ENCODE peak calls at places on chromosomes 1 and 21, in six cellular contexts. One of them, this sample, is unnamed.

GRCh38 chr1:185393821-185394220 is 76.8 kb upstream of the IVNS1ABP start:
- DNase-seq in HFF-Myc: no peak
- DNase-seq in uterus: no peak
- DNase-seq in prostate gland: peak
- DNase-seq in Calu3: peak
- DNase-seq in fibroblast of pulmonary artery: no peak
- DNase-seq in this sample: no peak

GRCh38 chr1:2980073-2980791 is 41.0 kb upstream of the ACTRT2 start:
- DNase-seq in Calu3: no peak
- DNase-seq in prostate gland: no peak
- DNase-seq in fibroblast of pulmonary artery: no peak
- DNase-seq in HFF-Myc: no peak
- DNase-seq in uterus: no peak
- DNase-seq in this sample: no peak

GRCh38 chr1:165610866-165611265 is 20.2 kb upstream of the MGST3 start:
- DNase-seq in fibroblast of pulmonary artery: no peak
- DNase-seq in uterus: no peak
- DNase-seq in prostate gland: no peak
- DNase-seq in HFF-Myc: no peak
- DNase-seq in Calu3: no peak
- DNase-seq in this sample: no peak

GRCh38 chr21:45378258-45378966 is 26.6 kb upstream of the COL18A1 start:
- DNase-seq in prostate gland: no peak
- DNase-seq in fibroblast of pulmonary artery: no peak
- DNase-seq in Calu3: no peak
- DNase-seq in uterus: peak
- DNase-seq in HFF-Myc: peak
- DNase-seq in this sample: no peak

GRCh38 chr1:233240367-233240766 is 55.2 kb downstream of the PCNX2 start:
- DNase-seq in uterus: no peak
- DNase-seq in prostate gland: no peak
- DNase-seq in Calu3: no peak
- DNase-seq in fibroblast of pulmonary artery: no peak
- DNase-seq in HFF-Myc: no peak
- DNase-seq in this sample: no peak

GRCh38 chr1:220031290-220031689 is 15.0 kb downstream of the EPRS1 start:
- DNase-seq in uterus: no peak
- DNase-seq in Calu3: no peak
- DNase-seq in prostate gland: no peak
- DNase-seq in fibroblast of pulmonary artery: no peak
- DNase-seq in HFF-Myc: no peak
- DNase-seq in this sample: no peak

GRCh38 chr1:208158640-208159541 is 85.3 kb downstream of the PLXNA2 start:
- DNase-seq in uterus: no peak
- DNase-seq in fibroblast of pulmonary artery: no peak
- DNase-seq in HFF-Myc: no peak
- DNase-seq in Calu3: no peak
- DNase-seq in prostate gland: no peak
- DNase-seq in this sample: peak

GRCh38 chr1:223700388-223700918 is 11.9 kb upstream of the CAPN2 start:
- DNase-seq in prostate gland: no peak
- DNase-seq in fibroblast of pulmonary artery: peak
- DNase-seq in Calu3: peak
- DNase-seq in uterus: no peak
- DNase-seq in HFF-Myc: no peak
- DNase-seq in this sample: no peak

GRCh38 chr1:89198500-89199072 is at the start of gene GBP4:
- DNase-seq in uterus: peak
- DNase-seq in Calu3: peak
- DNase-seq in fibroblast of pulmonary artery: peak
- DNase-seq in HFF-Myc: no peak
- DNase-seq in prostate gland: peak
- DNase-seq in this sample: peak

GRCh38 chr1:147496044-147496443 is 45.3 kb upstream of the BCL9 start:
- DNase-seq in Calu3: no peak
- DNase-seq in fibroblast of pulmonary artery: no peak
- DNase-seq in HFF-Myc: no peak
- DNase-seq in prostate gland: no peak
- DNase-seq in uterus: no peak
- DNase-seq in this sample: no peak

GRCh38 chr1:155173478-155174333 is at the start of gene TRIM46:
- DNase-seq in fibroblast of pulmonary artery: peak
- DNase-seq in HFF-Myc: no peak
- DNase-seq in Calu3: no peak
- DNase-seq in prostate gland: no peak
- DNase-seq in uterus: no peak
- DNase-seq in this sample: no peak

GRCh38 chr1:232627645-232628334 is 2.1 kb downstream of the SIPA1L2 start:
- DNase-seq in Calu3: peak
- DNase-seq in HFF-Myc: no peak
- DNase-seq in prostate gland: peak
- DNase-seq in fibroblast of pulmonary artery: peak
- DNase-seq in uterus: no peak
- DNase-seq in this sample: no peak

GRCh38 chr1:160662888-160663287 is 16.0 kb upstream of the SLAMF1 start:
- DNase-seq in HFF-Myc: no peak
- DNase-seq in Calu3: no peak
- DNase-seq in uterus: no peak
- DNase-seq in prostate gland: no peak
- DNase-seq in fibroblast of pulmonary artery: no peak
- DNase-seq in this sample: no peak

GRCh38 chr1:214550339-214551051 is 907 bp downstream of the PTPN14 start:
- DNase-seq in HFF-Myc: no peak
- DNase-seq in fibroblast of pulmonary artery: no peak
- DNase-seq in Calu3: no peak
- DNase-seq in uterus: peak
- DNase-seq in prostate gland: no peak
- DNase-seq in this sample: no peak

GRCh38 chr1:214548988-214549387 is 2.4 kb downstream of the PTPN14 start:
- DNase-seq in HFF-Myc: no peak
- DNase-seq in Calu3: peak
- DNase-seq in prostate gland: peak
- DNase-seq in fibroblast of pulmonary artery: peak
- DNase-seq in uterus: peak
- DNase-seq in this sample: no peak

GRCh38 chr1:214551052-214551435 is 358 bp downstream of the PTPN14 start:
- DNase-seq in HFF-Myc: no peak
- DNase-seq in fibroblast of pulmonary artery: no peak
- DNase-seq in Calu3: peak
- DNase-seq in uterus: no peak
- DNase-seq in prostate gland: peak
- DNase-seq in this sample: no peak

GRCh38 chr1:214551436-214552173 is at the start of gene PTPN14:
- DNase-seq in prostate gland: peak
- DNase-seq in Calu3: peak
- DNase-seq in fibroblast of pulmonary artery: peak
- DNase-seq in uterus: peak
- DNase-seq in HFF-Myc: peak
- DNase-seq in this sample: peak

GRCh38 chr1:214549604-214550338 is 1.6 kb downstream of the PTPN14 start:
- DNase-seq in HFF-Myc: no peak
- DNase-seq in fibroblast of pulmonary artery: peak
- DNase-seq in prostate gland: peak
- DNase-seq in uterus: no peak
- DNase-seq in Calu3: no peak
- DNase-seq in this sample: no peak
- TF ChIP-seq CTCF in HFF-Myc: peak
- TF ChIP-seq CTCF in fibroblast of pulmonary artery: peak
- TF ChIP-seq CTCF in prostate gland: peak
- TF ChIP-seq CTCF in uterus: peak
- TF ChIP-seq CTCF in Calu3: no peak
- TF ChIP-seq CTCF in this sample: no peak

DNA sequence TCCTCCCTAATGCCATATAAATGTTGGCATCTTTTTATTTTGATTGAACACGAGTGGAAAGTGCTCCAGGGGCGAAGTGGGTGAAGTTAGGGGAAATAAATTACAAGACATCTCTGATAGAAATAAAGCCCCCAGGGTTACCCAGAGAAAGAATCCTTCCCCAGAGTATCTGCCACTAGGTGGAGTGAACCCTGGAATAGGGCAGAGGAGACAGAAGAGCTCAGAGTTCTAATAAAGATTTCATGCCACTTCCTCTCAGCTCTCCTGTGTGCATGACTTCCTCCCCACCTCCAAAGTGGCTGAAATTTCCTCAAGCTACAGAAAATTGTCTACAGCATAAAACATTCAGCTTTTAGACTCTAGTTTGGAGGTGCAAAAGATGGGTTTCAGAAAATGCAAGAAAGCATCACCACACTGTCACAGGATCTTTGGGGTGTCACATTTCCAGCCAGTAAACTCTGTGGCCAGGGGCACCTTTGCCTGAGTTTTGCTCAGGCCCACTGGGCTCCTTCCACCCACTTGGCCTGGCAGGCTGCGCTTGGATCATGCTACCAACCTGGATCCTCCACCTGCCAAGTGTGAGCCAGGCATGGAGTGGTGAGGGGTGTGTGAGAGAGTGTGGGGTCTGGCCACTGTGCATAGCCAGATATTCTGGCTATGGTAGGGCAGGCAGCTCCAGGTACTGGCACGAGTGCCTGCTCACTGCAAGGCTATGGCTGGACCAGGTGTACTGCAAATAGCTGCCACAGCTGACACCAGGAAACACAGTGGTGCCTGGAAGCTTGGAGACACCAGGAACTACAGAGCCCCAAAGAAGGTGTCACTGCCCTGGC is 208.8 kb upstream of the USP25 start:
- DNase-seq in fibroblast of pulmonary artery: no peak
- DNase-seq in Calu3: no peak
- DNase-seq in HFF-Myc: no peak
- DNase-seq in uterus: no peak
- DNase-seq in prostate gland: no peak
- DNase-seq in this sample: no peak
- TF ChIP-seq CTCF in fibroblast of pulmonary artery: peak
- TF ChIP-seq CTCF in Calu3: no peak
- TF ChIP-seq CTCF in HFF-Myc: peak
- TF ChIP-seq CTCF in uterus: no peak
- TF ChIP-seq CTCF in prostate gland: no peak
- TF ChIP-seq CTCF in this sample: no peak

GRCh38 chr1:30358510-30358909 is 364.9 kb downstream of the MATN1 start:
- DNase-seq in uterus: no peak
- DNase-seq in fibroblast of pulmonary artery: no peak
- DNase-seq in prostate gland: no peak
- DNase-seq in HFF-Myc: no peak
- DNase-seq in Calu3: no peak
- DNase-seq in this sample: no peak

GRCh38 chr1:30356839-30357238 is 366.5 kb downstream of the MATN1 start:
- DNase-seq in Calu3: no peak
- DNase-seq in uterus: no peak
- DNase-seq in HFF-Myc: no peak
- DNase-seq in fibroblast of pulmonary artery: no peak
- DNase-seq in prostate gland: no peak
- DNase-seq in this sample: no peak

GRCh38 chr1:30354410-30354809 is 369.0 kb downstream of the MATN1 start:
- DNase-seq in prostate gland: no peak
- DNase-seq in fibroblast of pulmonary artery: no peak
- DNase-seq in Calu3: no peak
- DNase-seq in HFF-Myc: no peak
- DNase-seq in uterus: no peak
- DNase-seq in this sample: no peak

GRCh38 chr1:30348147-30348546 is 375.2 kb downstream of the MATN1 start:
- DNase-seq in fibroblast of pulmonary artery: no peak
- DNase-seq in Calu3: no peak
- DNase-seq in HFF-Myc: no peak
- DNase-seq in uterus: no peak
- DNase-seq in prostate gland: no peak
- DNase-seq in this sample: no peak

DNA sequence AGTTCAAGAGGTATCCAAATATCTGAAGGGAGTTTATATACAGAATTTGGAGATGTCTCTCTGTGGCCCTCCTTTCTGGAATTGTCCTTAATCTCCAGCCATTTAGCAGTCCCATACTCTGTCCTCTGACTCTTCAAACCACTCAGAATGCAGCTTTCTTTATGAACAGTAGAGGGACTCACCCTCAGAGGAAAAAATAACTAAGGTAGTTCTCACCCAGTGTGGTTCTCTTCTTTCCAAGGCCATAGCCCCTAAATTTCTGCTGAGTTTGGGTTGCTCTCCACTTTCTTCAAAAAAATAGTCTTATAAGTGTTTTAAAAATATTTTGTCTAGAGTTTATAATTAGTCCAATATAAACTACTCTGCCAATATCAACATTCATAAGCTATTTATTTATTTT is 369.7 kb downstream of the MATN1 start:
- DNase-seq in HFF-Myc: no peak
- DNase-seq in Calu3: no peak
- DNase-seq in fibroblast of pulmonary artery: no peak
- DNase-seq in prostate gland: no peak
- DNase-seq in uterus: no peak
- DNase-seq in this sample: no peak
- TF ChIP-seq CTCF in HFF-Myc: peak
- TF ChIP-seq CTCF in Calu3: no peak
- TF ChIP-seq CTCF in fibroblast of pulmonary artery: no peak
- TF ChIP-seq CTCF in prostate gland: no peak
- TF ChIP-seq CTCF in uterus: no peak
- TF ChIP-seq CTCF in this sample: no peak

GRCh38 chr21:28016571-28016970 is 976.1 kb downstream of the LTN1 start:
- DNase-seq in fibroblast of pulmonary artery: no peak
- DNase-seq in HFF-Myc: no peak
- DNase-seq in prostate gland: no peak
- DNase-seq in uterus: no peak
- DNase-seq in Calu3: no peak
- DNase-seq in this sample: no peak

GRCh38 chr21:28018213-28018612 is 974.5 kb downstream of the LTN1 start:
- DNase-seq in prostate gland: no peak
- DNase-seq in fibroblast of pulmonary artery: no peak
- DNase-seq in uterus: no peak
- DNase-seq in HFF-Myc: no peak
- DNase-seq in Calu3: no peak
- DNase-seq in this sample: no peak

DNA sequence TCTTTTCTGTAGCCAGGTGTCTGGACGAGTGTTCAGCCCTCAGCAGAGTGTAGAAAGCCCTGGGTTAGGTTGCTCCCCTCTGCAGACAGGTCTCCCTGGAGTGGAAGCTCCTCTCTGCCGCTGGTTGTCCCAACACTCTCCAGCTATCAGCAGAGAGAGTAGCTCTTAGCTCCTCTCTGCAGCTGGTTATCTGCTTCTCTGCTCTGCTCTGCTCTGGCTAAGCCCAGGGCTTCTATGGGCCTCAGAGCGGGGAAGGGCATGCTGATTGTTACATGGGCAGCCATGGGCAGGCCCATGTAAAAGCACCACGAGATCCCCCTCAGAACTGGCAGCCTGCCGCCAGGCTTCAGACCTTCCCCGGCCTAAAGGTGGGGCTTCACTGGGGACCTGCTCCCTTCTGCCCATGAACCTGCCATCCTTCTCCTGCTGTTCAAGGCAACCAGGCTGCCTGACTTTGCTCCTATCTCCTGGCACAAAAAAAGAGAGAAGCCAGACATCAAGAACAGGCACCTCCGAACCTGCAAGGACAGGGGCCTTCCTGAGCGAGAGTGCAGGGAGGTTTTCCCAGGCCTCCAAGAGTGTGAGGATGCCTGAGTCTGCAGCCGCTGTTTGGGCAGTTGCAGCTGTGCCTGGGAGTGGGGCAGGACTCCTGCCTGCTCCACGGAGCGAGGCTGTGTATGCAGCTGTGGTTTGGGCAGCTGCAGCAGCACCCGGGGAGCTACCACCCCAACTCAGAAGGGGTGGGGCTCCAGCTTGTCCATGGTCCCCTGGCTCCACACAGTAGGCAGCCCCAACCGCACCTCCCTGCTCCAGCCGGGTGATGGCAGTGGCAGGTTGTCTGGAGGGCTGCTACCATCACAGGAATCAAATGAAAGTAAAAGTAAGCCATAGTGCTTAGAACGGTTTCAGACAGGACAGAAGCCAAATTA is 973.7 kb downstream of the LTN1 start:
- DNase-seq in fibroblast of pulmonary artery: no peak
- DNase-seq in prostate gland: no peak
- DNase-seq in HFF-Myc: no peak
- DNase-seq in Calu3: peak
- DNase-seq in uterus: no peak
- DNase-seq in this sample: no peak
- TF ChIP-seq CTCF in fibroblast of pulmonary artery: no peak
- TF ChIP-seq CTCF in prostate gland: no peak
- TF ChIP-seq CTCF in HFF-Myc: no peak
- TF ChIP-seq CTCF in Calu3: no peak
- TF ChIP-seq CTCF in uterus: no peak
- TF ChIP-seq CTCF in this sample: no peak

This sample was measured in endothelial cell.